ENCODE peak calls at places on chromosomes 7 and 10, in four cellular contexts. I is GOT3, E is NCI-H1436, B is HTR-8/SVneo. O is an unnamed sample.

GRCh38 chr10:70816220-70816894 is 609 bp downstream of the SGPL1 start:
- DNase-seq in I (peak), E (peak), B (peak), O (peak)

GRCh38 chr7:99080679-99081078 is 63.2 kb downstream of the SMURF1 start:
- DNase-seq in I (no peak), E (no peak), B (no peak), O (no peak)

GRCh38 chr10:612696-613095 is 76.8 kb downstream of the DIP2C start:
- DNase-seq in I (no peak), E (no peak), B (no peak), O (no peak)

GRCh38 chr10:36840793-36841192 is 284.6 kb upstream of the ANKRD30A start:
- DNase-seq in I (no peak), E (no peak), B (no peak), O (no peak)

GRCh38 chr7:135650831-135651573 is 11.3 kb upstream of the STMP1 start:
- DNase-seq in I (no peak), E (no peak), B (peak), O (no peak)

GRCh38 chr10:75438275-75438674 is 6.9 kb downstream of the LRMDA start:
- DNase-seq in I (no peak), E (no peak), B (no peak), O (no peak)

GRCh38 chr7:1010226-1010625 is 27.2 kb downstream of the CYP2W1 start:
- DNase-seq in I (no peak), E (no peak), B (no peak), O (no peak)

GRCh38 chr10:132611986-132612385 is 74.4 kb downstream of the INPP5A start:
- DNase-seq in I (no peak), E (no peak), B (no peak), O (no peak)

GRCh38 chr7:102425639-102426267 is 7.6 kb upstream of the ORAI2 start:
- DNase-seq in I (no peak), E (no peak), B (no peak), O (no peak)

GRCh38 chr10:72690071-72690755 is 1.7 kb upstream of the MCU start:
- DNase-seq in I (no peak), E (no peak), B (no peak), O (no peak)

GRCh38 chr7:31734456-31734855 is 47.4 kb downstream of the PPP1R17 start:
- DNase-seq in I (no peak), E (no peak), B (no peak), O (no peak)

GRCh38 chr10:32256613-32257437 is 90.1 kb downstream of the EPC1 start:
- DNase-seq in I (no peak), E (peak), B (peak), O (peak)

GRCh38 chr10:45404087-45404769 is 30.2 kb downstream of the ALOX5 start:
- DNase-seq in I (no peak), E (no peak), B (no peak), O (no peak)

GRCh38 chr7:137006293-137006692 is 137.8 kb downstream of the CHRM2 start:
- DNase-seq in I (no peak), E (no peak), B (no peak), O (no peak)

GRCh38 chr10:75825220-75825619 is 393.8 kb downstream of the LRMDA start:
- DNase-seq in I (no peak), E (no peak), B (no peak), O (no peak)

GRCh38 chr7:10998984-10999757 is 25.5 kb downstream of the PHF14 start:
- DNase-seq in I (no peak), E (no peak), B (no peak), O (no peak)

GRCh38 chr10:111004016-111004415 is 72.8 kb upstream of the ADRA2A start:
- DNase-seq in I (no peak), E (no peak), B (no peak), O (no peak)

GRCh38 chr10:36759111-36759805 is 366.1 kb upstream of the ANKRD30A start:
- DNase-seq in I (no peak), E (no peak), B (peak), O (no peak)

GRCh38 chr7:496528-497295 is 22.9 kb downstream of the PDGFA start:
- DNase-seq in I (no peak), E (no peak), B (no peak), O (no peak)

GRCh38 chr10:125955766-125956165 is 59.4 kb downstream of the FANK1 start:
- DNase-seq in I (no peak), E (no peak), B (no peak), O (no peak)

GRCh38 chr10:3961082-3961481 is 176.1 kb upstream of the KLF6 start:
- DNase-seq in I (no peak), E (no peak), B (no peak), O (no peak)

GRCh38 chr10:21402606-21403083 is 122.8 kb downstream of the SKIDA1 start:
- DNase-seq in I (no peak), E (peak), B (no peak), O (no peak)

GRCh38 chr7:93040355-93040754 is 77.4 kb downstream of the SAMD9 start:
- DNase-seq in I (no peak), E (no peak), B (no peak), O (no peak)

GRCh38 chr10:23818484-23818883 is 379.6 kb downstream of the OTUD1 start:
- DNase-seq in I (no peak), E (no peak), B (no peak), O (no peak)

GRCh38 chr10:72077275-72077990 is 10.9 kb downstream of the SPOCK2 start:
- DNase-seq in I (no peak), E (no peak), B (no peak), O (no peak)

GRCh38 chr7:101287032-101287431 is 34.6 kb downstream of the IFT22 start:
- DNase-seq in I (no peak), E (no peak), B (no peak), O (no peak)

GRCh38 chr7:39622609-39623311 is 612 bp upstream of the RALA start:
- DNase-seq in I (no peak), E (no peak), B (no peak), O (no peak)

O was measured in NCI-H526.